ENCODE peak calls at places on chromosome 13, in nine cellular contexts. One of them, this sample, is unnamed.

GRCh38 chr13:48532473-48533206 is at the start of gene RCBTB2:
- DNase-seq in heart right ventricle: peak
- DNase-seq in AG08395: peak
- DNase-seq in SJSA1: peak
- DNase-seq in HFFc6: peak
- DNase-seq in tibial artery: peak
- DNase-seq in GM12892: peak
- DNase-seq in stimulated activated CD4-positive, alpha-beta T cell treated with anti-CD3 and anti-CD28 coated beads, Interleukin-12 subunit alpha, Interleukin-12 subunit beta, amount 100 ng/mL, for 4 hours: peak
- DNase-seq in stimulated activated CD8-positive, alpha-beta memory T cell treated with anti-CD3 and anti-CD28 coated beads, Interleukin-7, amount 100 ng/mL, for 1 hour: peak
- DNase-seq in this sample: peak

GRCh38 chr13:94646904-94647303 is 45.2 kb downstream of the GPR180 start:
- DNase-seq in heart right ventricle: no peak
- DNase-seq in AG08395: no peak
- DNase-seq in SJSA1: no peak
- DNase-seq in HFFc6: no peak
- DNase-seq in tibial artery: no peak
- DNase-seq in GM12892: no peak
- DNase-seq in stimulated activated CD4-positive, alpha-beta T cell treated with anti-CD3 and anti-CD28 coated beads, Interleukin-12 subunit alpha, Interleukin-12 subunit beta, amount 100 ng/mL, for 4 hours: no peak
- DNase-seq in stimulated activated CD8-positive, alpha-beta memory T cell treated with anti-CD3 and anti-CD28 coated beads, Interleukin-7, amount 100 ng/mL, for 1 hour: no peak
- DNase-seq in this sample: no peak

GRCh38 chr13:113120300-113121182 is 2.1 kb upstream of the F10 start:
- DNase-seq in heart right ventricle: no peak
- DNase-seq in AG08395: no peak
- DNase-seq in SJSA1: no peak
- DNase-seq in HFFc6: no peak
- DNase-seq in tibial artery: peak
- DNase-seq in GM12892: no peak
- DNase-seq in stimulated activated CD4-positive, alpha-beta T cell treated with anti-CD3 and anti-CD28 coated beads, Interleukin-12 subunit alpha, Interleukin-12 subunit beta, amount 100 ng/mL, for 4 hours: no peak
- DNase-seq in stimulated activated CD8-positive, alpha-beta memory T cell treated with anti-CD3 and anti-CD28 coated beads, Interleukin-7, amount 100 ng/mL, for 1 hour: no peak
- DNase-seq in this sample: no peak

GRCh38 chr13:72384879-72385278 is 342.6 kb downstream of the MZT1 start:
- DNase-seq in heart right ventricle: no peak
- DNase-seq in AG08395: peak
- DNase-seq in SJSA1: no peak
- DNase-seq in HFFc6: peak
- DNase-seq in tibial artery: no peak
- DNase-seq in GM12892: no peak
- DNase-seq in stimulated activated CD4-positive, alpha-beta T cell treated with anti-CD3 and anti-CD28 coated beads, Interleukin-12 subunit alpha, Interleukin-12 subunit beta, amount 100 ng/mL, for 4 hours: no peak
- DNase-seq in stimulated activated CD8-positive, alpha-beta memory T cell treated with anti-CD3 and anti-CD28 coated beads, Interleukin-7, amount 100 ng/mL, for 1 hour: no peak
- DNase-seq in this sample: no peak

GRCh38 chr13:39952244-39953233 is 297.1 kb downstream of the COG6 start:
- DNase-seq in heart right ventricle: peak
- DNase-seq in AG08395: peak
- DNase-seq in SJSA1: no peak
- DNase-seq in HFFc6: peak
- DNase-seq in tibial artery: no peak
- DNase-seq in GM12892: no peak
- DNase-seq in stimulated activated CD4-positive, alpha-beta T cell treated with anti-CD3 and anti-CD28 coated beads, Interleukin-12 subunit alpha, Interleukin-12 subunit beta, amount 100 ng/mL, for 4 hours: no peak
- DNase-seq in stimulated activated CD8-positive, alpha-beta memory T cell treated with anti-CD3 and anti-CD28 coated beads, Interleukin-7, amount 100 ng/mL, for 1 hour: no peak
- DNase-seq in this sample: no peak

GRCh38 chr13:78595819-78596700 is 7.3 kb downstream of the POU4F1 start:
- DNase-seq in heart right ventricle: no peak
- DNase-seq in AG08395: no peak
- DNase-seq in SJSA1: no peak
- DNase-seq in HFFc6: no peak
- DNase-seq in tibial artery: no peak
- DNase-seq in GM12892: peak
- DNase-seq in stimulated activated CD4-positive, alpha-beta T cell treated with anti-CD3 and anti-CD28 coated beads, Interleukin-12 subunit alpha, Interleukin-12 subunit beta, amount 100 ng/mL, for 4 hours: peak
- DNase-seq in stimulated activated CD8-positive, alpha-beta memory T cell treated with anti-CD3 and anti-CD28 coated beads, Interleukin-7, amount 100 ng/mL, for 1 hour: no peak
- DNase-seq in this sample: no peak

GRCh38 chr13:46296920-46297319 is 85.2 kb downstream of the LRRC63 start:
- DNase-seq in heart right ventricle: no peak
- DNase-seq in AG08395: peak
- DNase-seq in SJSA1: no peak
- DNase-seq in HFFc6: peak
- DNase-seq in tibial artery: no peak
- DNase-seq in GM12892: no peak
- DNase-seq in stimulated activated CD4-positive, alpha-beta T cell treated with anti-CD3 and anti-CD28 coated beads, Interleukin-12 subunit alpha, Interleukin-12 subunit beta, amount 100 ng/mL, for 4 hours: no peak
- DNase-seq in stimulated activated CD8-positive, alpha-beta memory T cell treated with anti-CD3 and anti-CD28 coated beads, Interleukin-7, amount 100 ng/mL, for 1 hour: no peak
- DNase-seq in this sample: no peak

GRCh38 chr13:111549464-111549863 is 229.0 kb downstream of the TEX29 start:
- DNase-seq in heart right ventricle: no peak
- DNase-seq in AG08395: no peak
- DNase-seq in SJSA1: no peak
- DNase-seq in HFFc6: no peak
- DNase-seq in tibial artery: no peak
- DNase-seq in GM12892: no peak
- DNase-seq in stimulated activated CD4-positive, alpha-beta T cell treated with anti-CD3 and anti-CD28 coated beads, Interleukin-12 subunit alpha, Interleukin-12 subunit beta, amount 100 ng/mL, for 4 hours: no peak
- DNase-seq in stimulated activated CD8-positive, alpha-beta memory T cell treated with anti-CD3 and anti-CD28 coated beads, Interleukin-7, amount 100 ng/mL, for 1 hour: no peak
- DNase-seq in this sample: no peak

GRCh38 chr13:69477451-69477850 is 630.2 kb upstream of the ATXN8OS start:
- DNase-seq in heart right ventricle: no peak
- DNase-seq in AG08395: no peak
- DNase-seq in SJSA1: no peak
- DNase-seq in HFFc6: no peak
- DNase-seq in tibial artery: no peak
- DNase-seq in GM12892: no peak
- DNase-seq in stimulated activated CD4-positive, alpha-beta T cell treated with anti-CD3 and anti-CD28 coated beads, Interleukin-12 subunit alpha, Interleukin-12 subunit beta, amount 100 ng/mL, for 4 hours: no peak
- DNase-seq in stimulated activated CD8-positive, alpha-beta memory T cell treated with anti-CD3 and anti-CD28 coated beads, Interleukin-7, amount 100 ng/mL, for 1 hour: no peak
- DNase-seq in this sample: no peak

GRCh38 chr13:35630551-35631275 is 154.2 kb upstream of the MAB21L1 start:
- DNase-seq in heart right ventricle: peak
- DNase-seq in AG08395: peak
- DNase-seq in SJSA1: peak
- DNase-seq in HFFc6: peak
- DNase-seq in tibial artery: no peak
- DNase-seq in GM12892: peak
- DNase-seq in stimulated activated CD4-positive, alpha-beta T cell treated with anti-CD3 and anti-CD28 coated beads, Interleukin-12 subunit alpha, Interleukin-12 subunit beta, amount 100 ng/mL, for 4 hours: no peak
- DNase-seq in stimulated activated CD8-positive, alpha-beta memory T cell treated with anti-CD3 and anti-CD28 coated beads, Interleukin-7, amount 100 ng/mL, for 1 hour: no peak
- DNase-seq in this sample: peak

GRCh38 chr13:26847281-26847680 is 86.7 kb upstream of the GPR12 start:
- DNase-seq in heart right ventricle: no peak
- DNase-seq in AG08395: no peak
- DNase-seq in SJSA1: no peak
- DNase-seq in HFFc6: no peak
- DNase-seq in tibial artery: no peak
- DNase-seq in GM12892: no peak
- DNase-seq in stimulated activated CD4-positive, alpha-beta T cell treated with anti-CD3 and anti-CD28 coated beads, Interleukin-12 subunit alpha, Interleukin-12 subunit beta, amount 100 ng/mL, for 4 hours: no peak
- DNase-seq in stimulated activated CD8-positive, alpha-beta memory T cell treated with anti-CD3 and anti-CD28 coated beads, Interleukin-7, amount 100 ng/mL, for 1 hour: no peak
- DNase-seq in this sample: no peak

GRCh38 chr13:25928941-25929505 is 122.8 kb downstream of the SHISA2 start:
- DNase-seq in heart right ventricle: no peak
- DNase-seq in AG08395: no peak
- DNase-seq in SJSA1: no peak
- DNase-seq in HFFc6: no peak
- DNase-seq in tibial artery: no peak
- DNase-seq in GM12892: no peak
- DNase-seq in stimulated activated CD4-positive, alpha-beta T cell treated with anti-CD3 and anti-CD28 coated beads, Interleukin-12 subunit alpha, Interleukin-12 subunit beta, amount 100 ng/mL, for 4 hours: no peak
- DNase-seq in stimulated activated CD8-positive, alpha-beta memory T cell treated with anti-CD3 and anti-CD28 coated beads, Interleukin-7, amount 100 ng/mL, for 1 hour: no peak
- DNase-seq in this sample: no peak

GRCh38 chr13:70189981-70190380 is 81.7 kb upstream of the KLHL1 start:
- DNase-seq in heart right ventricle: no peak
- DNase-seq in AG08395: no peak
- DNase-seq in SJSA1: no peak
- DNase-seq in HFFc6: no peak
- DNase-seq in tibial artery: no peak
- DNase-seq in GM12892: no peak
- DNase-seq in stimulated activated CD4-positive, alpha-beta T cell treated with anti-CD3 and anti-CD28 coated beads, Interleukin-12 subunit alpha, Interleukin-12 subunit beta, amount 100 ng/mL, for 4 hours: no peak
- DNase-seq in stimulated activated CD8-positive, alpha-beta memory T cell treated with anti-CD3 and anti-CD28 coated beads, Interleukin-7, amount 100 ng/mL, for 1 hour: no peak
- DNase-seq in this sample: no peak

GRCh38 chr13:64278493-64278892 is 2862.8 kb upstream of the PCDH20 start:
- DNase-seq in heart right ventricle: no peak
- DNase-seq in AG08395: peak
- DNase-seq in SJSA1: no peak
- DNase-seq in HFFc6: peak
- DNase-seq in tibial artery: no peak
- DNase-seq in GM12892: no peak
- DNase-seq in stimulated activated CD4-positive, alpha-beta T cell treated with anti-CD3 and anti-CD28 coated beads, Interleukin-12 subunit alpha, Interleukin-12 subunit beta, amount 100 ng/mL, for 4 hours: no peak
- DNase-seq in stimulated activated CD8-positive, alpha-beta memory T cell treated with anti-CD3 and anti-CD28 coated beads, Interleukin-7, amount 100 ng/mL, for 1 hour: no peak
- DNase-seq in this sample: no peak

This sample was measured in SW 1271.